ENCODE peak calls at places on chromosomes 16 and 17, in nine cellular contexts. V, Y, Z, K, Q, M, P, C and E are unnamed samples.

GRCh38 chr16:53542283-53542682 is 39.3 kb upstream of the AKTIP start:
- DNase-seq in Z (no peak), C (no peak), M (no peak), V (no peak), K (no peak), P (no peak), Y (no peak), Q (no peak), E (no peak)

GRCh38 chr17:29611351-29612093 is 11.2 kb downstream of the CORO6 start:
- DNase-seq in Q (no peak), Z (no peak), Y (no peak), K (no peak), P (no peak), C (no peak), M (no peak), V (no peak), E (no peak)

GRCh38 chr17:63275318-63275967 is 170.7 kb downstream of the CYB561 start:
- DNase-seq in C (no peak), K (peak; percentile 26), Q (no peak), Z (no peak), M (peak; percentile 99), V (no peak), Y (peak; percentile 96), P (no peak), E (no peak)

GRCh38 chr16:88437367-88437964 is 15.6 kb upstream of the ZFPM1 start:
- DNase-seq in Z (peak; percentile 87), Q (peak; percentile 69), Y (no peak), C (no peak), M (no peak), P (no peak), K (no peak), V (no peak), E (peak; percentile 9)

GRCh38 chr16:81185416-81185815 is 53.1 kb upstream of the BCO1 start:
- DNase-seq in Y (no peak), C (no peak), M (no peak), K (no peak), P (no peak), Z (no peak), V (no peak), Q (no peak), E (no peak)

GRCh38 chr17:7060165-7060890 is 16.4 kb upstream of the SLC16A11 start:
- DNase-seq in C (no peak), P (no peak), Z (no peak), M (peak; percentile 97), Y (peak; percentile 97), V (peak; percentile 44), K (no peak), Q (no peak), E (no peak)

GRCh38 chr16:90046122-90046970 is 27.1 kb upstream of the DBNDD1 start:
- DNase-seq in C (no peak), V (no peak), Q (no peak), P (no peak), K (no peak), Y (no peak), M (no peak), Z (no peak), E (no peak)

GRCh38 chr16:53091508-53092211 is 36.9 kb downstream of the CHD9 start:
- DNase-seq in V (no peak), P (peak; percentile 67), Y (peak; percentile 7), K (peak; percentile 39), Q (peak; percentile 28), M (peak; percentile 92), C (peak; percentile 10), Z (peak; percentile 72), E (no peak)

GRCh38 chr16:60674241-60674640 is 1362.0 kb downstream of the CDH8 start:
- DNase-seq in K (no peak), Z (no peak), Y (no peak), P (no peak), C (no peak), M (no peak), Q (no peak), V (no peak), E (no peak)

GRCh38 chr16:71387045-71387871 is 28.7 kb downstream of the CALB2 start:
- DNase-seq in K (no peak), Q (no peak), V (no peak), Z (no peak), M (no peak), P (no peak), Y (no peak), C (no peak), E (no peak)

GRCh38 chr17:42126836-42127235 is 4.2 kb downstream of the HSPB9 start:
- DNase-seq in Q (no peak), K (no peak), C (no peak), P (no peak), Z (no peak), M (no peak), Y (no peak), V (no peak), E (no peak)

GRCh38 chr16:2486645-2487516 is 12.0 kb downstream of the TBC1D24 start:
- DNase-seq in P (peak; percentile 75), Q (no peak), Z (peak; percentile 63), V (peak; percentile 64), M (no peak), C (no peak), Y (peak; percentile 14), K (no peak), E (no peak)

GRCh38 chr16:11612110-11612981 is 25.6 kb upstream of the LITAF start:
- DNase-seq in V (peak; percentile 90), Q (no peak), C (no peak), M (no peak), P (peak; percentile 90), K (no peak), Y (peak; percentile 63), Z (no peak), E (no peak)

GRCh38 chr16:54458923-54459322 is 172.3 kb upstream of the IRX3 start:
- DNase-seq in Z (no peak), Y (no peak), K (no peak), C (no peak), V (no peak), P (no peak), Q (no peak), M (no peak), E (no peak)